ENCODE peak calls at places on chromosome 20, in ten cellular contexts. X is progenitor cell of endocrine pancreas; K is germinal center; U is C1 segment of cervical spinal cord; W is activated T-cell treated with anti-CD3 and anti-CD28 coated beads, Interleukin-2, amount 50 U/mL, for 72 hours; Z is endothelial cell; Q is activated CD4-positive, alpha-beta T cell treated with anti-CD3 and anti-CD28 coated beads for 36 hours; H is NCI-H345; Y is NCI-H1436; G is fibroblast of the aortic adventitia. R is an unnamed sample.

GRCh38 chr20:23043376-23043775 is 6.1 kb downstream of the THBD start:
- DNase-seq in K (no peak), W (no peak), X (no peak), Z (no peak), G (no peak), Y (no peak), Q (peak; percentile 25), U (no peak), H (no peak), R (no peak)

GRCh38 chr20:20685635-20686034 is 26.8 kb downstream of the RALGAPA2 start:
- DNase-seq in Q (no peak), H (no peak), K (no peak), X (no peak), U (no peak), Y (no peak), W (no peak), Z (no peak), G (no peak), R (no peak)

GRCh38 chr20:57025261-57025660 is 241.2 kb downstream of the BMP7 start:
- DNase-seq in G (no peak), Q (no peak), Y (no peak), H (peak; percentile 13), Z (no peak), X (no peak), U (no peak), K (no peak), W (no peak), R (no peak)

GRCh38 chr20:32019563-32020463 is 9.6 kb downstream of the CCM2L start:
- DNase-seq in Z (no peak), G (no peak), X (no peak), H (no peak), U (no peak), W (no peak), Q (no peak), K (no peak), Y (no peak), R (no peak)

GRCh38 chr20:62549499-62550086 is 73.8 kb upstream of the GATA5 start:
- DNase-seq in K (no peak), Y (no peak), Z (no peak), G (no peak), X (no peak), H (no peak), U (no peak), Q (no peak), W (no peak), R (no peak)

GRCh38 chr20:4192378-4193048 is 177.2 kb upstream of the RNF24 start:
- DNase-seq in G (peak; percentile 21), Y (no peak), W (no peak), Q (no peak), U (no peak), Z (no peak), H (no peak), K (no peak), X (no peak), R (no peak)

GRCh38 chr20:49345538-49345937 is 67.7 kb upstream of the ZNFX1 start:
- DNase-seq in Q (no peak), W (no peak), K (no peak), Z (no peak), Y (no peak), X (no peak), H (no peak), G (peak; percentile 68), U (no peak), R (no peak)

GRCh38 chr20:42775866-42776265 is 413.8 kb downstream of the PTPRT start:
- DNase-seq in Z (no peak), U (no peak), Q (no peak), H (no peak), X (no peak), W (no peak), K (no peak), G (no peak), Y (no peak), R (no peak)

GRCh38 chr20:45012682-45013302 is 46.5 kb downstream of the STK4 start:
- DNase-seq in G (peak; percentile 68), H (no peak), U (no peak), Q (no peak), K (no peak), W (no peak), Y (no peak), Z (no peak), X (no peak), R (no peak)

GRCh38 chr20:49766979-49767419 is 45.6 kb upstream of the SLC9A8 start:
- DNase-seq in G (peak; percentile 43), Y (no peak), H (no peak), X (no peak), W (no peak), Q (peak; percentile 35), Z (no peak), K (no peak), U (no peak), R (no peak)

GRCh38 chr20:4123537-4124225 is 108.3 kb upstream of the RNF24 start:
- DNase-seq in H (no peak), W (no peak), X (no peak), K (no peak), Y (no peak), G (no peak), Z (no peak), Q (no peak), U (no peak), R (no peak)

GRCh38 chr20:61701802-61702201 is 363.9 kb downstream of the TAF4 start:
- DNase-seq in H (no peak), Y (no peak), Q (no peak), Z (no peak), W (no peak), U (no peak), X (no peak), K (no peak), G (no peak), R (no peak)

GRCh38 chr20:43681991-43682410 is 15.1 kb downstream of the MYBL2 start:
- DNase-seq in W (no peak), Q (peak; percentile 39), K (peak; percentile 79), Y (no peak), G (no peak), Z (no peak), H (peak; percentile 88), X (no peak), U (no peak), R (no peak)

GRCh38 chr20:8853805-8854338 is 215.0 kb upstream of the PLCB4 start:
- DNase-seq in H (peak; percentile 77), K (peak; percentile 31), G (peak; percentile 85), Z (peak; percentile 40), X (no peak), Q (peak; percentile 5), U (peak; percentile 19), Y (peak; percentile 55), W (peak; percentile 7), R (peak; percentile 18)

GRCh38 chr20:43723735-43724134 is 3.1 kb downstream of the GTSF1L start:
- DNase-seq in K (no peak), Z (no peak), W (no peak), X (no peak), Y (no peak), G (no peak), Q (no peak), H (no peak), U (no peak), R (no peak)

GRCh38 chr20:38825901-38826625 is 20.6 kb downstream of the PPP1R16B start:
- DNase-seq in H (peak; percentile 94), K (no peak), Y (peak; percentile 71), W (no peak), Z (no peak), X (no peak), G (peak; percentile 42), U (no peak), Q (no peak), R (no peak)

GRCh38 chr20:56437196-56437960 is 25.3 kb downstream of the CASS4 start:
- DNase-seq in Y (no peak), G (no peak), Q (no peak), Z (no peak), U (no peak), H (no peak), X (no peak), W (no peak), K (no peak), R (no peak)

GRCh38 chr20:58090181-58090580 is 138.3 kb downstream of the ANKRD60 start:
- DNase-seq in G (no peak), K (no peak), Q (no peak), U (no peak), Z (no peak), Y (no peak), H (no peak), X (no peak), W (no peak), R (no peak)

R was measured in anterior cingulate cortex.